ENCODE peak calls at places on chromosomes 13 and 19, in seven cellular contexts. One of them, this sample, is unnamed. For H3K9me3, the result is how much of the 10 kb centered on the place peaks cover.

GRCh38 chr13:37486171-37486661 is 112.4 kb downstream of the POSTN start:
- DNase-seq in kidney: no peak
- DNase-seq in Peyer's patch: no peak
- DNase-seq in CD4-positive, CD25-positive, alpha-beta regulatory T cell: no peak
- DNase-seq in astrocyte: peak
- DNase-seq in body of pancreas: no peak
- DNase-seq in left ventricle myocardium inferior: no peak
- DNase-seq in this sample: no peak

GRCh38 chr13:85508683-85509329 is 290.4 kb downstream of the SLITRK6 start:
- DNase-seq in left ventricle myocardium inferior: no peak
- DNase-seq in kidney: no peak
- DNase-seq in astrocyte: peak
- DNase-seq in Peyer's patch: no peak
- DNase-seq in body of pancreas: peak
- DNase-seq in CD4-positive, CD25-positive, alpha-beta regulatory T cell: no peak
- DNase-seq in this sample: no peak

GRCh38 chr19:48442116-48443035 is 3.4 kb upstream of the GRWD1 start:
- DNase-seq in body of pancreas: no peak
- DNase-seq in astrocyte: no peak
- DNase-seq in Peyer's patch: no peak
- DNase-seq in kidney: no peak
- DNase-seq in left ventricle myocardium inferior: no peak
- DNase-seq in CD4-positive, CD25-positive, alpha-beta regulatory T cell: no peak
- DNase-seq in this sample: no peak

GRCh38 chr13:80141114-80141849 is 199.6 kb downstream of the SPRY2 start:
- DNase-seq in Peyer's patch: no peak
- DNase-seq in left ventricle myocardium inferior: peak
- DNase-seq in body of pancreas: peak
- DNase-seq in kidney: no peak
- DNase-seq in astrocyte: peak
- DNase-seq in CD4-positive, CD25-positive, alpha-beta regulatory T cell: no peak
- DNase-seq in this sample: no peak

GRCh38 chr13:112710855-112711527 is 21.2 kb downstream of the ATP11A start:
- DNase-seq in astrocyte: no peak
- DNase-seq in left ventricle myocardium inferior: peak
- DNase-seq in kidney: peak
- DNase-seq in body of pancreas: no peak
- DNase-seq in Peyer's patch: peak
- DNase-seq in CD4-positive, CD25-positive, alpha-beta regulatory T cell: no peak
- DNase-seq in this sample: no peak

GRCh38 chr13:46666727-46667456 is 113.9 kb downstream of the LRCH1 start:
- DNase-seq in astrocyte: no peak
- DNase-seq in CD4-positive, CD25-positive, alpha-beta regulatory T cell: no peak
- DNase-seq in left ventricle myocardium inferior: peak
- DNase-seq in Peyer's patch: no peak
- DNase-seq in kidney: no peak
- DNase-seq in body of pancreas: no peak
- DNase-seq in this sample: no peak

GRCh38 chr13:29457299-29457698 is 138.2 kb downstream of the SLC7A1 start:
- DNase-seq in body of pancreas: no peak
- DNase-seq in left ventricle myocardium inferior: no peak
- DNase-seq in Peyer's patch: no peak
- DNase-seq in CD4-positive, CD25-positive, alpha-beta regulatory T cell: no peak
- DNase-seq in kidney: no peak
- DNase-seq in astrocyte: peak
- DNase-seq in this sample: no peak

GRCh38 chr13:110017379-110017778 is 231.0 kb upstream of the IRS2 start:
- DNase-seq in left ventricle myocardium inferior: no peak
- DNase-seq in Peyer's patch: no peak
- DNase-seq in body of pancreas: peak
- DNase-seq in CD4-positive, CD25-positive, alpha-beta regulatory T cell: no peak
- DNase-seq in kidney: no peak
- DNase-seq in astrocyte: peak
- DNase-seq in this sample: no peak

GRCh38 chr19:53772943-53773342 is 51.2 kb downstream of the NLRP12 start:
- DNase-seq in Peyer's patch: no peak
- DNase-seq in kidney: no peak
- DNase-seq in left ventricle myocardium inferior: no peak
- DNase-seq in astrocyte: peak
- DNase-seq in CD4-positive, CD25-positive, alpha-beta regulatory T cell: peak
- DNase-seq in body of pancreas: peak
- DNase-seq in this sample: no peak

GRCh38 chr13:49272296-49272695 is 24.6 kb downstream of the CDADC1 start:
- DNase-seq in body of pancreas: no peak
- DNase-seq in Peyer's patch: no peak
- DNase-seq in astrocyte: no peak
- DNase-seq in kidney: no peak
- DNase-seq in CD4-positive, CD25-positive, alpha-beta regulatory T cell: no peak
- DNase-seq in left ventricle myocardium inferior: no peak
- DNase-seq in this sample: no peak

GRCh38 chr19:30888937-30889336 is 460.3 kb downstream of the TSHZ3 start:
- DNase-seq in Peyer's patch: no peak
- DNase-seq in left ventricle myocardium inferior: no peak
- DNase-seq in body of pancreas: no peak
- DNase-seq in kidney: no peak
- DNase-seq in astrocyte: no peak
- DNase-seq in CD4-positive, CD25-positive, alpha-beta regulatory T cell: no peak
- DNase-seq in this sample: no peak

GRCh38 chr13:74206855-74207254 is 72.7 kb upstream of the KLF12 start:
- DNase-seq in astrocyte: no peak
- DNase-seq in left ventricle myocardium inferior: no peak
- DNase-seq in body of pancreas: no peak
- DNase-seq in CD4-positive, CD25-positive, alpha-beta regulatory T cell: no peak
- DNase-seq in Peyer's patch: no peak
- DNase-seq in kidney: no peak
- DNase-seq in this sample: no peak

GRCh38 chr19:17873661-17874422 is 2.1 kb downstream of the SLC5A5 start:
- DNase-seq in CD4-positive, CD25-positive, alpha-beta regulatory T cell: peak
- DNase-seq in kidney: no peak
- DNase-seq in Peyer's patch: peak
- DNase-seq in left ventricle myocardium inferior: no peak
- DNase-seq in astrocyte: no peak
- DNase-seq in body of pancreas: no peak
- DNase-seq in this sample: peak

GRCh38 chr13:36549771-36550170 is 117.5 kb downstream of the CCNA1 start:
- DNase-seq in left ventricle myocardium inferior: no peak
- DNase-seq in kidney: no peak
- DNase-seq in CD4-positive, CD25-positive, alpha-beta regulatory T cell: no peak
- DNase-seq in body of pancreas: no peak
- DNase-seq in astrocyte: no peak
- DNase-seq in Peyer's patch: no peak
- DNase-seq in this sample: no peak

GRCh38 chr19:49860716-49861100 is 6.7 kb downstream of the PNKP start:
- DNase-seq in CD4-positive, CD25-positive, alpha-beta regulatory T cell: no peak
- DNase-seq in kidney: no peak
- DNase-seq in astrocyte: no peak
- DNase-seq in left ventricle myocardium inferior: no peak
- DNase-seq in Peyer's patch: no peak
- DNase-seq in body of pancreas: no peak
- DNase-seq in this sample: no peak

GRCh38 chr13:113315992-113316391 is 19.0 kb downstream of the LAMP1 start:
- DNase-seq in Peyer's patch: no peak
- DNase-seq in CD4-positive, CD25-positive, alpha-beta regulatory T cell: no peak
- DNase-seq in body of pancreas: no peak
- DNase-seq in kidney: no peak
- DNase-seq in astrocyte: no peak
- DNase-seq in left ventricle myocardium inferior: no peak
- DNase-seq in this sample: no peak

GRCh38 chr13:97140611-97141010 is 81.5 kb upstream of the MBNL2 start:
- DNase-seq in left ventricle myocardium inferior: no peak
- DNase-seq in astrocyte: no peak
- DNase-seq in CD4-positive, CD25-positive, alpha-beta regulatory T cell: no peak
- DNase-seq in Peyer's patch: no peak
- DNase-seq in kidney: no peak
- DNase-seq in body of pancreas: no peak
- DNase-seq in this sample: no peak

GRCh38 chr13:113937497-113938140 is 36.3 kb downstream of the C13orf46 start:
- DNase-seq in left ventricle myocardium inferior: no peak
- DNase-seq in Peyer's patch: no peak
- DNase-seq in kidney: peak
- DNase-seq in astrocyte: no peak
- DNase-seq in CD4-positive, CD25-positive, alpha-beta regulatory T cell: no peak
- DNase-seq in body of pancreas: no peak
- DNase-seq in this sample: no peak

GRCh38 chr19:27821418-27822018 is 1391.4 kb downstream of the UQCRFS1 start:
- DNase-seq in kidney: no peak
- DNase-seq in astrocyte: no peak
- DNase-seq in body of pancreas: no peak
- DNase-seq in Peyer's patch: no peak
- DNase-seq in CD4-positive, CD25-positive, alpha-beta regulatory T cell: no peak
- DNase-seq in left ventricle myocardium inferior: no peak
- DNase-seq in this sample: no peak

GRCh38 chr13:57418067-57418677 is 213.4 kb upstream of the PCDH17 start:
- DNase-seq in left ventricle myocardium inferior: no peak
- DNase-seq in body of pancreas: no peak
- DNase-seq in kidney: no peak
- DNase-seq in Peyer's patch: no peak
- DNase-seq in astrocyte: no peak
- DNase-seq in CD4-positive, CD25-positive, alpha-beta regulatory T cell: no peak
- DNase-seq in this sample: no peak

DNA sequence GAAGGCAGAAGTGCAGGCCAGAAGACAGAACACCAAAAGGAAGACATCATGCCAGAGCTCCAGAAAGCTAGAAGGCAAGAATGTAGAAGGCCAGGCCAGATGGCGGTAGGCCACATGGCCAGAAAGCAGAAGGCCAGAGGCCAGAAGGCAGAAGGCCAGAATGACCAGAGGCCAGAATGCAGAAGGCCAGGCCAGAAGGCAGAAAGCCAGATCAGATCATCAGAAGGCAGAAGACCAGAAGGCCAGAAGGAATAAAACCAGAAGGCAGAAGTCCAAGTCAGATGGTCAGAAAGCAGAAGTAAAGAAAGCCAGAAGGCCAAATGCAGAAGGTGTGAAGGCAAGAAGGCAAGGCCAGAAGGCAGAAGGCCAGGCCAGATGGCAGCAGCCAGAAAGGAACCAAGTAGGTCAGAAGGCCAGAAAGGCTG is 185.0 kb downstream of the TUBA3C start:
- DNase-seq in body of pancreas: peak
- DNase-seq in left ventricle myocardium inferior: no peak
- DNase-seq in kidney: no peak
- DNase-seq in Peyer's patch: no peak
- DNase-seq in astrocyte: no peak
- DNase-seq in CD4-positive, CD25-positive, alpha-beta regulatory T cell: no peak
- DNase-seq in this sample: no peak
- H3K9me3 ChIP-seq in body of pancreas: under half
- H3K9me3 ChIP-seq in left ventricle myocardium inferior: half or more
- H3K9me3 ChIP-seq in kidney: under half
- H3K9me3 ChIP-seq in Peyer's patch: under half
- H3K9me3 ChIP-seq in astrocyte: under half
- H3K9me3 ChIP-seq in CD4-positive, CD25-positive, alpha-beta regulatory T cell: under half
- H3K9me3 ChIP-seq in this sample: under half

GRCh38 chr19:44282846-44283245 is 22.0 kb downstream of the ZNF235 start:
- DNase-seq in left ventricle myocardium inferior: no peak
- DNase-seq in Peyer's patch: no peak
- DNase-seq in body of pancreas: no peak
- DNase-seq in CD4-positive, CD25-positive, alpha-beta regulatory T cell: no peak
- DNase-seq in astrocyte: no peak
- DNase-seq in kidney: no peak
- DNase-seq in this sample: no peak
- H3K9me3 ChIP-seq in left ventricle myocardium inferior: half or more
- H3K9me3 ChIP-seq in Peyer's patch: under half
- H3K9me3 ChIP-seq in body of pancreas: under half
- H3K9me3 ChIP-seq in CD4-positive, CD25-positive, alpha-beta regulatory T cell: half or more
- H3K9me3 ChIP-seq in astrocyte: under half
- H3K9me3 ChIP-seq in kidney: half or more
- H3K9me3 ChIP-seq in this sample: under half

DNA sequence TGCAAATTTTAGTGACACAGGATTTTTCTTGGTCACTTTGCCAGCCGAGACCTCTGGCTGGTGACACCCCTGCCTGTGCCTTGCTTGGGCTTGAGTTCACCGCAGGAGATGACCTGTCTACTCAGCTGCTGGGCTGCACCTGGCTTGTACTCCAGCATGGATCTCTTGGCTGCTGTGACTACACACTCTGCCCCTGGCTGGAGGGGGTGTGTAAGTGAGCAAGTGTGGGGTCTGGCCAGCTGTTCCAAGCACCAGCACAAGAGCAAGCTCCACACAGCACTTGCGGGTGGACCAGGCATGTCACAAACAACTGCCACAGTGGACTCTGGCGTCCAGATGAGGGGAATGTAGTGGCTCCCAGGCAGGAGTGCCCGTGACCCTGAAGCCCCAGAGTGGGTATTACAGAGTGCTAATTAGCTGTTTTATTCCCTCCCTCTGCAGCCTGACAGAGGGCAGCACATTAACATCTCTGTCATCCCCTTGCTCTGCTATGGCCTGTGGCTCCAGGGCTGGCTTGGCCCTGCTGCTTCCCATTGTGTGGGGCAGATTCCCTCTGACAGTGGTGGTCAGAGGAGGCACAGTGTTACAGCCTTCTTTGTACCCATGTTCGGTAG is 1387.2 kb downstream of the OLFM4 start:
- DNase-seq in body of pancreas: no peak
- DNase-seq in left ventricle myocardium inferior: no peak
- DNase-seq in Peyer's patch: no peak
- DNase-seq in CD4-positive, CD25-positive, alpha-beta regulatory T cell: no peak
- DNase-seq in astrocyte: no peak
- DNase-seq in kidney: peak
- DNase-seq in this sample: no peak
- H3K9me3 ChIP-seq in body of pancreas: under half
- H3K9me3 ChIP-seq in left ventricle myocardium inferior: under half
- H3K9me3 ChIP-seq in Peyer's patch: under half
- H3K9me3 ChIP-seq in CD4-positive, CD25-positive, alpha-beta regulatory T cell: under half
- H3K9me3 ChIP-seq in astrocyte: under half
- H3K9me3 ChIP-seq in kidney: under half
- H3K9me3 ChIP-seq in this sample: under half

GRCh38 chr13:95734124-95734523 is 57.2 kb downstream of the DNAJC3 start:
- DNase-seq in body of pancreas: no peak
- DNase-seq in astrocyte: no peak
- DNase-seq in CD4-positive, CD25-positive, alpha-beta regulatory T cell: no peak
- DNase-seq in kidney: no peak
- DNase-seq in Peyer's patch: no peak
- DNase-seq in left ventricle myocardium inferior: no peak
- DNase-seq in this sample: no peak
- H3K9me3 ChIP-seq in body of pancreas: under half
- H3K9me3 ChIP-seq in astrocyte: under half
- H3K9me3 ChIP-seq in CD4-positive, CD25-positive, alpha-beta regulatory T cell: under half
- H3K9me3 ChIP-seq in kidney: under half
- H3K9me3 ChIP-seq in Peyer's patch: under half
- H3K9me3 ChIP-seq in left ventricle myocardium inferior: under half
- H3K9me3 ChIP-seq in this sample: under half

GRCh38 chr19:57947419-57948134 is at the start of gene ZNF256:
- DNase-seq in CD4-positive, CD25-positive, alpha-beta regulatory T cell: peak
- DNase-seq in left ventricle myocardium inferior: peak
- DNase-seq in Peyer's patch: peak
- DNase-seq in kidney: peak
- DNase-seq in astrocyte: peak
- DNase-seq in body of pancreas: peak
- DNase-seq in this sample: peak

GRCh38 chr19:57935731-57936130 is 529 bp upstream of the ZNF418 start:
- DNase-seq in Peyer's patch: no peak
- DNase-seq in left ventricle myocardium inferior: no peak
- DNase-seq in body of pancreas: no peak
- DNase-seq in astrocyte: no peak
- DNase-seq in kidney: no peak
- DNase-seq in CD4-positive, CD25-positive, alpha-beta regulatory T cell: no peak
- DNase-seq in this sample: no peak

GRCh38 chr19:57946316-57946715 is 1.2 kb downstream of the ZNF256 start:
- DNase-seq in body of pancreas: no peak
- DNase-seq in astrocyte: no peak
- DNase-seq in kidney: no peak
- DNase-seq in Peyer's patch: no peak
- DNase-seq in left ventricle myocardium inferior: no peak
- DNase-seq in CD4-positive, CD25-positive, alpha-beta regulatory T cell: no peak
- DNase-seq in this sample: no peak

GRCh38 chr19:57947088-57947418 is 453 bp downstream of the ZNF256 start:
- DNase-seq in CD4-positive, CD25-positive, alpha-beta regulatory T cell: no peak
- DNase-seq in left ventricle myocardium inferior: no peak
- DNase-seq in astrocyte: no peak
- DNase-seq in Peyer's patch: no peak
- DNase-seq in kidney: no peak
- DNase-seq in body of pancreas: no peak
- DNase-seq in this sample: no peak

GRCh38 chr19:57941593-57941992 is 5.9 kb downstream of the ZNF256 start:
- DNase-seq in kidney: no peak
- DNase-seq in astrocyte: no peak
- DNase-seq in body of pancreas: no peak
- DNase-seq in Peyer's patch: no peak
- DNase-seq in CD4-positive, CD25-positive, alpha-beta regulatory T cell: no peak
- DNase-seq in left ventricle myocardium inferior: no peak
- DNase-seq in this sample: no peak
- H3K9me3 ChIP-seq in kidney: under half
- H3K9me3 ChIP-seq in astrocyte: half or more
- H3K9me3 ChIP-seq in body of pancreas: under half
- H3K9me3 ChIP-seq in Peyer's patch: under half
- H3K9me3 ChIP-seq in CD4-positive, CD25-positive, alpha-beta regulatory T cell: half or more
- H3K9me3 ChIP-seq in left ventricle myocardium inferior: half or more
- H3K9me3 ChIP-seq in this sample: under half